ENCODE peak calls at places on chromosomes 4 and X, in four cellular contexts. K is left ventricle myocardium inferior, T is B cell, Y is ovary. R is an unnamed sample.
A peak's percentile ranks its signal among the peaks of the same experiment; 100 is the strongest.

GRCh38 chrX:23616361-23616760 is 50.9 kb upstream of the PRDX4 start:
- DNase-seq in K (no peak), T (peak; percentile 2), Y (no peak), R (peak; percentile 2)

GRCh38 chr4:17702666-17703065 is 78.8 kb downstream of the FAM184B start:
- DNase-seq in K (no peak), Y (no peak), T (no peak), R (no peak)

GRCh38 chrX:12946838-12947544 is 27.9 kb upstream of the TMSB4X start:
- DNase-seq in T (peak; percentile 86), Y (peak; percentile 56), K (peak; percentile 40), R (peak; percentile 46)

GRCh38 chrX:25343060-25343459 is 327.3 kb upstream of the ARX start:
- DNase-seq in Y (no peak), T (no peak), K (no peak), R (no peak)

GRCh38 chr4:177605252-177605651 is 163.0 kb upstream of the AGA start:
- DNase-seq in T (no peak), Y (no peak), K (no peak), R (no peak)

GRCh38 chrX:70444326-70445196 is at the start of gene DLG3:
- DNase-seq in Y (no peak), K (no peak), T (peak; percentile 36), R (no peak)

GRCh38 chr4:67558493-67558892 is at the start of gene STAP1:
- DNase-seq in T (peak; percentile 74), K (no peak), Y (no peak), R (peak; percentile 22)

GRCh38 chrX:154809939-154810665 is 4.8 kb upstream of the MPP1 start:
- DNase-seq in T (no peak), K (no peak), Y (no peak), R (no peak)

GRCh38 chrX:110145854-110146253 is 142.9 kb downstream of the TMEM164 start:
- DNase-seq in T (peak; percentile 33), Y (no peak), K (no peak), R (peak; percentile 15)

GRCh38 chrX:153378607-153379006 is 22.5 kb downstream of the PNMA6E start:
- DNase-seq in Y (no peak), T (no peak), K (no peak), R (no peak)

DNA sequence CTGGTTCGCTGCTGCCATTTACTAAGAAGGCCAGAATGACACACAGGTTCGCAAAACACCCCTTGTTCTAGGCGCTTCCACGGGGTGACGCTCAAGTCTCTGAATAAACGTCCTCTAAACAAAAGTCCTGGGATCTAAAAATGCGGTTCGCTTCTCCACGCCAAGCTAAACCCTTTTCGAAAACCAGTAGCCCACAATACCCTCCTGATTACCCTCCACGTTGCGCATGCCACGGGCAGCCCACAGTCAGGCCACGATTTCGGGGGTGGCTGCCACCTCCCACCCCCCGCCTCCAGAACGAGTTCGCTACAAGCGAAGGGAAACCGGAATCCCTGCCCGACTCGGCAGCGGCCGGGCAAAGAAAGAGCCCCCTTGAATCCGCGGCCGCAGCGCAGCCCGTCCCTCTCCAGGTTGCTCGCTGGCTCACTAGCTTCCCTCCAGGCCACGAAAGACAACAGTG is 423 bp downstream of the RPL39 start:
- DNase-seq in T (no peak), K (no peak), Y (no peak), R (no peak)
- TF ChIP-seq CTCF in T (no peak), K (no peak), Y (no peak), R (peak; percentile 15)

DNA sequence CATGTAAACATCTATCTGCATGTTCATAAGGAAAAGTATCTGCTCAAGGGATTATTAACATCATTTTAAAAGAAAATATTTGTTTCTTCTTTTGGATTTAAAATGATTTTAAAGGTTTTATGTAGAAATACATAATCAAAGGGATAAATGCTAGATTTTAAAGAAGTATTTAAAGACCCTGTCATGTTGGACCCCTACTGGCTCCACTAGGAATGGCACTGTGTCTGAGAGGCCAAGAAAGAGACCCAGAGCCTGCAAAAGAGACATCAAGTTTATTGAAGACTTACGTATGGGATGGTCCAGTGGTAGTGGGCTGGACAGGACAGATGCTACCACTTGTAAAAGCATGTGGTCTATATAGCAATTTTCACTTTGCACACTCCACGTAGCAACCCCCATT is 78.7 kb upstream of the PCDH18 start:
- DNase-seq in T (no peak), Y (no peak), K (no peak), R (no peak)
- TF ChIP-seq CTCF in T (no peak), Y (no peak), K (peak; percentile 39), R (no peak)

DNA sequence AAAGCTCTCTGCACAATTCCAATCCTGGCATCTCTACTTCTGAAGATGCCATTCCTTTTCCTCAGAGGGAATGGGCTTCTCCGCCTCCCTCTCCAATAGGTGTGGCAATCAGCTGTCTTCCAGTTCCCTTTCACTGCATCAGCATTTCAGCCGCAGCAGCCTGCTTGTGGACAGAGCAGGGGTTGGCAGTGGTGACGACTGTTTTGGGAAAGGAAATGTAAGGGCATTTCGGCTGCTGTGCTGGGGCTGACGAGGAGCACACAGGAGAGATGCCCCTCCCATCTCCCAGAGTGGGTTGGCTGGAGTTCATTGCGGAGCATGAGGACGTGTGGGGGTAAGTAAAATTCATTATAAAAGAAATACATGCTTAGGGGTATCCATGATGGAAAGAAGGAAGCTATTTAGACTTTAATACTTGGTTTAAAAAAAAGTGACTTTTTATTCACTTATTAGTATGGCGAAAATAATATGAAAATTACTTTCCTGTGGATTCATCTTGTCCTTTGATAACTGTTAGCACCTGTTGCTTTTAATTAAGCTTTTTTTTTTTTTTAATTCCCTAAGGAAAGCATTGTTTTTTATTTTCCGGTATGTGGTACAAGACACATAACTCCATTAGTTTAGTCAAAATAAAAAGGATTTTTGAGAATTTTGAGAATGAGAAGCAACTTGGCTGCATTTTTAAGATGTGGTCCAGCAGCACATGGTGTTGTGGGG is at the start of gene LIMCH1:
- DNase-seq in T (no peak), Y (peak; percentile 59), K (peak; percentile 73), R (no peak)
- TF ChIP-seq CTCF in T (no peak), Y (no peak), K (no peak), R (no peak)

GRCh38 chr4:119284876-119285611 is 36.9 kb downstream of the FABP2 start:
- DNase-seq in Y (no peak), K (no peak), T (no peak), R (no peak)
- TF ChIP-seq CTCF in Y (no peak), K (peak; percentile 30), T (no peak), R (no peak)

GRCh38 chr4:7273741-7274297 is 81.5 kb downstream of the SORCS2 start:
- DNase-seq in T (no peak), Y (no peak), K (no peak), R (no peak)
- TF ChIP-seq CTCF in T (no peak), Y (no peak), K (no peak), R (no peak)

DNA sequence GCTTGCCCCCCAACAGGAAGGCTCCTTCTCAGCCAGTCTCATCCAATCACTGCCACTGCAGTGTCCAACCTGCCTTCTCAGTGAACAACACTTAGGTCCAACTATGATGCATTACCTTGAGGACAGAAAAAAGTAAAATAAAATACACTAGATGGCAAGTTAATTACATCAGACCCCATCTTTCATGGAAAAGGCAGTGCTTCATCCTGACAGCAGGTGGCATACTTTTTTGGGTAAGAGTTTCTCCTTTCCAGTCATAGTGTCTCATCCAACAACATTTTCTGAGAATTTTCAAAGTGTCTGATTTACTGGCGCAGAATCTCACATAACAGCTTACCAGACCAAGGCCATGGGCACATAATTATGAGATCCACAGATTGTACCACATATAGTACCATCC is 1742.8 kb downstream of the PCDH7 start:
- DNase-seq in Y (no peak), T (peak; percentile 2), K (no peak), R (no peak)
- TF ChIP-seq CTCF in Y (no peak), T (no peak), K (peak; percentile 25), R (no peak)

GRCh38 chr4:141254326-141254725 is 33.6 kb downstream of the ZNF330 start:
- DNase-seq in Y (no peak), K (no peak), T (no peak), R (no peak)
- TF ChIP-seq CTCF in Y (no peak), K (no peak), T (no peak), R (no peak)